ENCODE peak calls at places on chromosomes 11 and 22, in eight cellular contexts. N is AG09309, C is fibroblast of pulmonary artery, L is GM23248, M is fibroblast of lung, H is ovary, F is OCI-LY7, O is body of pancreas. U is an unnamed sample.

GRCh38 chr22:38860291-38861169 is 11.5 kb downstream of the CBX6 start:
- DNase-seq in F (no peak), M (no peak), L (no peak), N (no peak), H (no peak), C (no peak), O (no peak), U (no peak)

GRCh38 chr11:112523477-112523876 is 262.8 kb upstream of the PLET1 start:
- DNase-seq in O (peak), N (no peak), F (no peak), H (no peak), C (no peak), M (no peak), L (peak), U (no peak)

GRCh38 chr11:74726547-74727182 is 4.6 kb downstream of the CHRDL2 start:
- DNase-seq in H (peak), C (peak), F (peak), L (peak), O (peak), M (peak), N (peak), U (peak)

GRCh38 chr11:95485115-95485900 is 254.3 kb upstream of the SESN3 start:
- DNase-seq in F (no peak), O (no peak), N (no peak), M (no peak), L (peak), H (no peak), C (no peak), U (no peak)

GRCh38 chr11:10373340-10373739 is 68.5 kb downstream of the ADM start:
- DNase-seq in N (no peak), L (no peak), M (peak), C (no peak), O (no peak), F (no peak), H (no peak), U (no peak)

GRCh38 chr11:11780843-11781242 is 60.9 kb upstream of the USP47 start:
- DNase-seq in L (no peak), M (no peak), O (no peak), H (no peak), C (no peak), N (no peak), F (no peak), U (no peak)

GRCh38 chr11:128261011-128261421 is 326.3 kb downstream of the ETS1 start:
- DNase-seq in M (no peak), H (no peak), L (no peak), N (no peak), O (no peak), C (no peak), F (no peak), U (no peak)

GRCh38 chr11:132982769-132983168 is 549.5 kb downstream of the OPCML start:
- DNase-seq in L (no peak), F (no peak), O (no peak), N (no peak), H (no peak), M (no peak), C (no peak), U (no peak)

GRCh38 chr11:10629431-10630002 is 61.1 kb upstream of the LYVE1 start:
- DNase-seq in H (no peak), O (no peak), N (no peak), C (no peak), L (no peak), M (no peak), F (no peak), U (no peak)

GRCh38 chr11:35146711-35147110 is 7.7 kb downstream of the CD44 start:
- DNase-seq in F (no peak), O (no peak), M (no peak), H (no peak), N (no peak), L (peak), C (peak), U (no peak)

GRCh38 chr11:35144811-35145210 is 5.8 kb downstream of the CD44 start:
- DNase-seq in L (peak), C (peak), H (no peak), M (peak), N (no peak), F (no peak), O (no peak), U (no peak)

GRCh38 chr11:35144103-35144741 is 5.3 kb downstream of the CD44 start:
- DNase-seq in C (peak), O (peak), H (no peak), M (peak), L (peak), N (peak), F (peak), U (peak)

GRCh38 chr11:35146074-35146521 is 7.1 kb downstream of the CD44 start:
- DNase-seq in F (no peak), M (no peak), C (no peak), O (no peak), N (no peak), H (no peak), L (peak), U (no peak)

DNA sequence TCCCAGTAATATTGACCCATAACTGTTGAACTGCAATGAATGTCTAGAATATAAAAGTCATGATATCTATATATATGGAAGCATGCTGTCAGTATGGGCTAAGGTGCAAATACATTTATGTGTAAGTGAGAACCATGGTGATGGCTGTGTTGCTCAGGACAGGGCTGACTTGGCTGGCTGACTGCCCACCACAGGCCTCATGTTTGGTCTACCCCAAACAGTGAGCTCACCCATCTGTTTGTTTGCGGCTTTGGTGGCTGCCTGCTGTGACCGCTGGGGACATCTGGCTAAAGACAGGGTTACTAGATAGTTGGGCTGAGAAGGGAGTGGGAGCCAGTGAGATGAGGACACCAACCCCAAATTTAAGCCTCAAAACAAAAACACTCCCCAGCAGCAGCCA is 6.3 kb downstream of the CD44 start:
- DNase-seq in M (no peak), L (peak), O (peak), H (no peak), N (no peak), C (no peak), F (no peak), U (no peak)
- H3K4me3 ChIP-seq in M (peak), L (peak), O (no peak), H (no peak), N (no peak), C (no peak), F (no peak), U (no peak)

DNA sequence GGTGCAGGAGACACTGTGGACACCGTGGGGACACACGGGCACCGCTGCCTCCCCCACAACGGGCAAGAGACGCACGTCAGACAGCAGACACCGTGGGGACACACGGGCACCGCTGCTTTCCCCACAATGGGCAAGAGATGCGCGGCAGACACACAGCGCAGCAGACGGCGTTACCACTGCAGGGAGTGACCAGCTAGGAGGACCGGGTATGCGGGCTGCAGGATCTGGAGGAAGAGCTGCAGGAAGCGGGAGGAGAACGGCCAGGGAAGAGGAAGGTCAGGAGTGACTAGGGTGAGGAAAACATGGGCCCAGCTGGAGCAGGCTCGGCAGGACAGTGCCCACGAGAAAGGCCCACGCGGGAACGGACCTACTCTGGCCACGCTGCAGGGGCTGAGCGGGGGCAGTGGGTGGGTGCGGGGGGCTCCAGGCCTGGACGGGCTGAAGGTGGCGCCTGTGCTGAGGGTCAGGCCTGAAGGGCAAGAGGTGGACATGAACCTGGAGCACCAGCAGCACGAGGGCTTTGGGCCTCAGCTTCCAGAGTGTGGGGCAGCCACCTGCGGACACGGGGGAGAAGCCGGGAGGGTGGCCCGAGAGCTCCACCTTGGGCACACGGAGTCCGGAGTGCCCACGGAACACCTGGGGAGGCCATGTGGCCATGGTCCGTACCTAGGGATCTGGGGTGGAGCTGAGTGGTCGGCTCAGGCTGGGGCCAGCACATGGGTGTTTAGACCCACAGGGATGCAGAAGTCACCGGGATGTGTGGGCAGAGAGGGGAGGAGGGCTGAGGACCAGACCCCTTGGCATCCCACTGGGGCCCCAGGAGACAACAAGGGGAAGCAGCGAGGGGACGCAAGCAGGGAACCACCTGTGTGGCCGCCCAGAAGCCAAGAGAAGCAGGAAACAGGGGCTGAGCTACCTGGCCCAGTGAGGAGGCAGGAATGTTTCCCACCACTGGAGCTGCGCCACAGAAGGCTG is 16.5 kb downstream of the TOLLIP start:
- DNase-seq in N (no peak), O (no peak), H (peak), L (no peak), C (no peak), F (no peak), M (no peak), U (no peak)
- H3K4me3 ChIP-seq in N (no peak), O (no peak), H (no peak), L (no peak), C (no peak), F (no peak), M (no peak), U (no peak)

GRCh38 chr11:1307998-1308744 is 1.3 kb downstream of the TOLLIP start:
- DNase-seq in H (peak), F (no peak), O (peak), N (no peak), L (peak), C (no peak), M (no peak), U (no peak)
- H3K4me3 ChIP-seq in H (peak), F (peak), O (peak), N (peak), L (peak), C (peak), M (peak), U (peak)

GRCh38 chr22:19984201-19984753 is 32.3 kb downstream of the ARVCF start:
- DNase-seq in H (peak), L (peak), O (peak), N (peak), C (peak), M (peak), F (no peak), U (no peak)
- H3K4me3 ChIP-seq in H (no peak), L (no peak), O (no peak), N (no peak), C (no peak), M (no peak), F (no peak), U (no peak)

GRCh38 chr11:59426361-59427067 is at the start of gene OR5A2:
- DNase-seq in L (no peak), N (no peak), F (no peak), C (no peak), O (no peak), H (no peak), M (no peak), U (no peak)
- H3K4me3 ChIP-seq in L (no peak), N (no peak), F (no peak), C (no peak), O (no peak), H (no peak), M (no peak), U (no peak)

U was measured in Jurkat, Clone E6-1.